ENCODE peak calls at places on chromosomes 6 and 20, in seven cellular contexts. One of them, this sample, is unnamed.

GRCh38 chr6:138970856-138971425 is 17.1 kb downstream of the REPS1 start:
- DNase-seq in non-pigmented ciliary epithelial cell: peak
- DNase-seq in choroid plexus epithelial cell: peak
- DNase-seq in HCEC 1CT: peak
- DNase-seq in stimulated activated CD4-positive, alpha-beta T cell treated with anti-CD3 and anti-CD28 coated beads, Interleukin-12 subunit alpha, Interleukin-12 subunit beta, amount 100 ng/mL, for 24 hours: no peak
- DNase-seq in NCI-H1092: no peak
- DNase-seq in NCI-H524: no peak
- DNase-seq in this sample: no peak

GRCh38 chr6:126312013-126312665 is 27.8 kb upstream of the CENPW start:
- DNase-seq in NCI-H524: no peak
- DNase-seq in choroid plexus epithelial cell: peak
- DNase-seq in stimulated activated CD4-positive, alpha-beta T cell treated with anti-CD3 and anti-CD28 coated beads, Interleukin-12 subunit alpha, Interleukin-12 subunit beta, amount 100 ng/mL, for 24 hours: no peak
- DNase-seq in HCEC 1CT: peak
- DNase-seq in NCI-H1092: no peak
- DNase-seq in non-pigmented ciliary epithelial cell: no peak
- DNase-seq in this sample: no peak

GRCh38 chr20:62635852-62636251 is 6.5 kb upstream of the SLCO4A1 start:
- DNase-seq in NCI-H524: no peak
- DNase-seq in non-pigmented ciliary epithelial cell: no peak
- DNase-seq in HCEC 1CT: no peak
- DNase-seq in choroid plexus epithelial cell: no peak
- DNase-seq in NCI-H1092: no peak
- DNase-seq in stimulated activated CD4-positive, alpha-beta T cell treated with anti-CD3 and anti-CD28 coated beads, Interleukin-12 subunit alpha, Interleukin-12 subunit beta, amount 100 ng/mL, for 24 hours: no peak
- DNase-seq in this sample: no peak

GRCh38 chr6:53718597-53719460 is 53.3 kb upstream of the KLHL31 start:
- DNase-seq in non-pigmented ciliary epithelial cell: no peak
- DNase-seq in NCI-H1092: peak
- DNase-seq in choroid plexus epithelial cell: peak
- DNase-seq in NCI-H524: peak
- DNase-seq in HCEC 1CT: peak
- DNase-seq in stimulated activated CD4-positive, alpha-beta T cell treated with anti-CD3 and anti-CD28 coated beads, Interleukin-12 subunit alpha, Interleukin-12 subunit beta, amount 100 ng/mL, for 24 hours: no peak
- DNase-seq in this sample: peak

GRCh38 chr6:4732691-4733315 is 43.4 kb upstream of the CDYL start:
- DNase-seq in choroid plexus epithelial cell: peak
- DNase-seq in NCI-H524: no peak
- DNase-seq in HCEC 1CT: peak
- DNase-seq in NCI-H1092: no peak
- DNase-seq in stimulated activated CD4-positive, alpha-beta T cell treated with anti-CD3 and anti-CD28 coated beads, Interleukin-12 subunit alpha, Interleukin-12 subunit beta, amount 100 ng/mL, for 24 hours: no peak
- DNase-seq in non-pigmented ciliary epithelial cell: peak
- DNase-seq in this sample: no peak

GRCh38 chr6:42449917-42450313 is 1.8 kb downstream of the TRERF1 start:
- DNase-seq in stimulated activated CD4-positive, alpha-beta T cell treated with anti-CD3 and anti-CD28 coated beads, Interleukin-12 subunit alpha, Interleukin-12 subunit beta, amount 100 ng/mL, for 24 hours: no peak
- DNase-seq in HCEC 1CT: no peak
- DNase-seq in NCI-H524: no peak
- DNase-seq in choroid plexus epithelial cell: peak
- DNase-seq in non-pigmented ciliary epithelial cell: no peak
- DNase-seq in NCI-H1092: no peak
- DNase-seq in this sample: peak

GRCh38 chr6:71294121-71294523 is 5.5 kb downstream of the OGFRL1 start:
- DNase-seq in HCEC 1CT: peak
- DNase-seq in choroid plexus epithelial cell: peak
- DNase-seq in non-pigmented ciliary epithelial cell: peak
- DNase-seq in NCI-H1092: no peak
- DNase-seq in NCI-H524: no peak
- DNase-seq in stimulated activated CD4-positive, alpha-beta T cell treated with anti-CD3 and anti-CD28 coated beads, Interleukin-12 subunit alpha, Interleukin-12 subunit beta, amount 100 ng/mL, for 24 hours: no peak
- DNase-seq in this sample: no peak

GRCh38 chr20:51077601-51078000 is 54.7 kb upstream of the KCNG1 start:
- DNase-seq in choroid plexus epithelial cell: no peak
- DNase-seq in HCEC 1CT: no peak
- DNase-seq in NCI-H1092: no peak
- DNase-seq in stimulated activated CD4-positive, alpha-beta T cell treated with anti-CD3 and anti-CD28 coated beads, Interleukin-12 subunit alpha, Interleukin-12 subunit beta, amount 100 ng/mL, for 24 hours: no peak
- DNase-seq in NCI-H524: no peak
- DNase-seq in non-pigmented ciliary epithelial cell: no peak
- DNase-seq in this sample: no peak

GRCh38 chr20:11867286-11867921 is 50.3 kb upstream of the BTBD3 start:
- DNase-seq in HCEC 1CT: no peak
- DNase-seq in stimulated activated CD4-positive, alpha-beta T cell treated with anti-CD3 and anti-CD28 coated beads, Interleukin-12 subunit alpha, Interleukin-12 subunit beta, amount 100 ng/mL, for 24 hours: no peak
- DNase-seq in NCI-H524: no peak
- DNase-seq in non-pigmented ciliary epithelial cell: no peak
- DNase-seq in choroid plexus epithelial cell: peak
- DNase-seq in NCI-H1092: no peak
- DNase-seq in this sample: no peak

GRCh38 chr6:40803897-40804702 is 216.9 kb upstream of the LRFN2 start:
- DNase-seq in non-pigmented ciliary epithelial cell: no peak
- DNase-seq in stimulated activated CD4-positive, alpha-beta T cell treated with anti-CD3 and anti-CD28 coated beads, Interleukin-12 subunit alpha, Interleukin-12 subunit beta, amount 100 ng/mL, for 24 hours: no peak
- DNase-seq in HCEC 1CT: no peak
- DNase-seq in NCI-H1092: no peak
- DNase-seq in choroid plexus epithelial cell: no peak
- DNase-seq in NCI-H524: no peak
- DNase-seq in this sample: peak

GRCh38 chr6:4316867-4317400 is 181.6 kb upstream of the ECI2 start:
- DNase-seq in choroid plexus epithelial cell: peak
- DNase-seq in stimulated activated CD4-positive, alpha-beta T cell treated with anti-CD3 and anti-CD28 coated beads, Interleukin-12 subunit alpha, Interleukin-12 subunit beta, amount 100 ng/mL, for 24 hours: no peak
- DNase-seq in NCI-H1092: no peak
- DNase-seq in HCEC 1CT: peak
- DNase-seq in non-pigmented ciliary epithelial cell: peak
- DNase-seq in NCI-H524: no peak
- DNase-seq in this sample: no peak

GRCh38 chr20:4585758-4586157 is 136.0 kb upstream of the PRND start:
- DNase-seq in stimulated activated CD4-positive, alpha-beta T cell treated with anti-CD3 and anti-CD28 coated beads, Interleukin-12 subunit alpha, Interleukin-12 subunit beta, amount 100 ng/mL, for 24 hours: no peak
- DNase-seq in non-pigmented ciliary epithelial cell: no peak
- DNase-seq in NCI-H1092: no peak
- DNase-seq in NCI-H524: no peak
- DNase-seq in choroid plexus epithelial cell: no peak
- DNase-seq in HCEC 1CT: no peak
- DNase-seq in this sample: no peak

GRCh38 chr6:48928937-48929336 is 534.1 kb downstream of the MMUT start:
- DNase-seq in non-pigmented ciliary epithelial cell: no peak
- DNase-seq in NCI-H1092: no peak
- DNase-seq in choroid plexus epithelial cell: peak
- DNase-seq in NCI-H524: no peak
- DNase-seq in stimulated activated CD4-positive, alpha-beta T cell treated with anti-CD3 and anti-CD28 coated beads, Interleukin-12 subunit alpha, Interleukin-12 subunit beta, amount 100 ng/mL, for 24 hours: no peak
- DNase-seq in HCEC 1CT: no peak
- DNase-seq in this sample: no peak

GRCh38 chr6:85920782-85921181 is 278.1 kb upstream of the SYNCRIP start:
- DNase-seq in HCEC 1CT: no peak
- DNase-seq in non-pigmented ciliary epithelial cell: no peak
- DNase-seq in NCI-H1092: peak
- DNase-seq in choroid plexus epithelial cell: no peak
- DNase-seq in stimulated activated CD4-positive, alpha-beta T cell treated with anti-CD3 and anti-CD28 coated beads, Interleukin-12 subunit alpha, Interleukin-12 subunit beta, amount 100 ng/mL, for 24 hours: no peak
- DNase-seq in NCI-H524: no peak
- DNase-seq in this sample: peak

GRCh38 chr6:43916924-43917877 is 147.2 kb downstream of the VEGFA start:
- DNase-seq in non-pigmented ciliary epithelial cell: no peak
- DNase-seq in HCEC 1CT: peak
- DNase-seq in choroid plexus epithelial cell: peak
- DNase-seq in stimulated activated CD4-positive, alpha-beta T cell treated with anti-CD3 and anti-CD28 coated beads, Interleukin-12 subunit alpha, Interleukin-12 subunit beta, amount 100 ng/mL, for 24 hours: no peak
- DNase-seq in NCI-H1092: no peak
- DNase-seq in NCI-H524: no peak
- DNase-seq in this sample: no peak

GRCh38 chr20:25280574-25281535 is 33.0 kb downstream of the PYGB start:
- DNase-seq in NCI-H524: no peak
- DNase-seq in non-pigmented ciliary epithelial cell: no peak
- DNase-seq in stimulated activated CD4-positive, alpha-beta T cell treated with anti-CD3 and anti-CD28 coated beads, Interleukin-12 subunit alpha, Interleukin-12 subunit beta, amount 100 ng/mL, for 24 hours: no peak
- DNase-seq in choroid plexus epithelial cell: no peak
- DNase-seq in NCI-H1092: no peak
- DNase-seq in HCEC 1CT: no peak
- DNase-seq in this sample: no peak

GRCh38 chr6:19319005-19319404 is 518.2 kb upstream of the ID4 start:
- DNase-seq in non-pigmented ciliary epithelial cell: no peak
- DNase-seq in choroid plexus epithelial cell: no peak
- DNase-seq in NCI-H1092: no peak
- DNase-seq in stimulated activated CD4-positive, alpha-beta T cell treated with anti-CD3 and anti-CD28 coated beads, Interleukin-12 subunit alpha, Interleukin-12 subunit beta, amount 100 ng/mL, for 24 hours: no peak
- DNase-seq in HCEC 1CT: no peak
- DNase-seq in NCI-H524: no peak
- DNase-seq in this sample: no peak

GRCh38 chr20:46021361-46022359 is 7.4 kb upstream of the SLC12A5 start:
- DNase-seq in choroid plexus epithelial cell: no peak
- DNase-seq in NCI-H1092: peak
- DNase-seq in HCEC 1CT: no peak
- DNase-seq in non-pigmented ciliary epithelial cell: no peak
- DNase-seq in stimulated activated CD4-positive, alpha-beta T cell treated with anti-CD3 and anti-CD28 coated beads, Interleukin-12 subunit alpha, Interleukin-12 subunit beta, amount 100 ng/mL, for 24 hours: peak
- DNase-seq in NCI-H524: peak
- DNase-seq in this sample: peak

GRCh38 chr6:141291322-141291721 is 841.4 kb upstream of the GJE1 start:
- DNase-seq in stimulated activated CD4-positive, alpha-beta T cell treated with anti-CD3 and anti-CD28 coated beads, Interleukin-12 subunit alpha, Interleukin-12 subunit beta, amount 100 ng/mL, for 24 hours: no peak
- DNase-seq in non-pigmented ciliary epithelial cell: no peak
- DNase-seq in NCI-H524: no peak
- DNase-seq in HCEC 1CT: no peak
- DNase-seq in choroid plexus epithelial cell: no peak
- DNase-seq in NCI-H1092: no peak
- DNase-seq in this sample: no peak

GRCh38 chr20:1177680-1178079 is 7.1 kb downstream of the TMEM74B start:
- DNase-seq in choroid plexus epithelial cell: peak
- DNase-seq in stimulated activated CD4-positive, alpha-beta T cell treated with anti-CD3 and anti-CD28 coated beads, Interleukin-12 subunit alpha, Interleukin-12 subunit beta, amount 100 ng/mL, for 24 hours: no peak
- DNase-seq in NCI-H1092: no peak
- DNase-seq in NCI-H524: no peak
- DNase-seq in non-pigmented ciliary epithelial cell: no peak
- DNase-seq in HCEC 1CT: peak
- DNase-seq in this sample: no peak

GRCh38 chr20:41029150-41029872 is 689 bp downstream of the TOP1 start:
- DNase-seq in stimulated activated CD4-positive, alpha-beta T cell treated with anti-CD3 and anti-CD28 coated beads, Interleukin-12 subunit alpha, Interleukin-12 subunit beta, amount 100 ng/mL, for 24 hours: peak
- DNase-seq in non-pigmented ciliary epithelial cell: no peak
- DNase-seq in HCEC 1CT: no peak
- DNase-seq in NCI-H1092: no peak
- DNase-seq in choroid plexus epithelial cell: no peak
- DNase-seq in NCI-H524: peak
- DNase-seq in this sample: peak

GRCh38 chr20:34978092-34978744 is 22.6 kb downstream of the MYH7B start:
- DNase-seq in NCI-H1092: no peak
- DNase-seq in stimulated activated CD4-positive, alpha-beta T cell treated with anti-CD3 and anti-CD28 coated beads, Interleukin-12 subunit alpha, Interleukin-12 subunit beta, amount 100 ng/mL, for 24 hours: no peak
- DNase-seq in NCI-H524: no peak
- DNase-seq in HCEC 1CT: no peak
- DNase-seq in non-pigmented ciliary epithelial cell: no peak
- DNase-seq in choroid plexus epithelial cell: no peak
- DNase-seq in this sample: no peak

GRCh38 chr20:51553897-51554504 is 11.5 kb upstream of the NFATC2 start:
- DNase-seq in non-pigmented ciliary epithelial cell: no peak
- DNase-seq in NCI-H1092: no peak
- DNase-seq in stimulated activated CD4-positive, alpha-beta T cell treated with anti-CD3 and anti-CD28 coated beads, Interleukin-12 subunit alpha, Interleukin-12 subunit beta, amount 100 ng/mL, for 24 hours: no peak
- DNase-seq in HCEC 1CT: peak
- DNase-seq in NCI-H524: no peak
- DNase-seq in choroid plexus epithelial cell: peak
- DNase-seq in this sample: no peak

GRCh38 chr6:111761783-111762312 is 111.4 kb downstream of the FYN start:
- DNase-seq in non-pigmented ciliary epithelial cell: no peak
- DNase-seq in NCI-H1092: no peak
- DNase-seq in HCEC 1CT: no peak
- DNase-seq in stimulated activated CD4-positive, alpha-beta T cell treated with anti-CD3 and anti-CD28 coated beads, Interleukin-12 subunit alpha, Interleukin-12 subunit beta, amount 100 ng/mL, for 24 hours: no peak
- DNase-seq in choroid plexus epithelial cell: peak
- DNase-seq in NCI-H524: no peak
- DNase-seq in this sample: peak

GRCh38 chr6:52994789-52995078 is 350 bp downstream of the GSTA4 start:
- DNase-seq in NCI-H1092: peak
- DNase-seq in NCI-H524: peak
- DNase-seq in stimulated activated CD4-positive, alpha-beta T cell treated with anti-CD3 and anti-CD28 coated beads, Interleukin-12 subunit alpha, Interleukin-12 subunit beta, amount 100 ng/mL, for 24 hours: peak
- DNase-seq in non-pigmented ciliary epithelial cell: no peak
- DNase-seq in choroid plexus epithelial cell: no peak
- DNase-seq in HCEC 1CT: no peak
- DNase-seq in this sample: no peak

GRCh38 chr6:126661646-126662045 is 321.7 kb downstream of the CENPW start:
- DNase-seq in HCEC 1CT: peak
- DNase-seq in choroid plexus epithelial cell: peak
- DNase-seq in non-pigmented ciliary epithelial cell: peak
- DNase-seq in stimulated activated CD4-positive, alpha-beta T cell treated with anti-CD3 and anti-CD28 coated beads, Interleukin-12 subunit alpha, Interleukin-12 subunit beta, amount 100 ng/mL, for 24 hours: no peak
- DNase-seq in NCI-H1092: no peak
- DNase-seq in NCI-H524: no peak
- DNase-seq in this sample: no peak

GRCh38 chr6:47690791-47691190 is 7.6 kb upstream of the ADGRF4 start:
- DNase-seq in non-pigmented ciliary epithelial cell: no peak
- DNase-seq in choroid plexus epithelial cell: no peak
- DNase-seq in NCI-H524: peak
- DNase-seq in HCEC 1CT: no peak
- DNase-seq in NCI-H1092: peak
- DNase-seq in stimulated activated CD4-positive, alpha-beta T cell treated with anti-CD3 and anti-CD28 coated beads, Interleukin-12 subunit alpha, Interleukin-12 subunit beta, amount 100 ng/mL, for 24 hours: no peak
- DNase-seq in this sample: no peak

GRCh38 chr6:11921017-11921438 is 91.1 kb upstream of the HIVEP1 start:
- DNase-seq in non-pigmented ciliary epithelial cell: peak
- DNase-seq in NCI-H524: no peak
- DNase-seq in NCI-H1092: no peak
- DNase-seq in choroid plexus epithelial cell: peak
- DNase-seq in HCEC 1CT: peak
- DNase-seq in stimulated activated CD4-positive, alpha-beta T cell treated with anti-CD3 and anti-CD28 coated beads, Interleukin-12 subunit alpha, Interleukin-12 subunit beta, amount 100 ng/mL, for 24 hours: no peak
- DNase-seq in this sample: no peak

GRCh38 chr6:158092806-158093205 is 75.3 kb downstream of the SERAC1 start:
- DNase-seq in NCI-H1092: no peak
- DNase-seq in stimulated activated CD4-positive, alpha-beta T cell treated with anti-CD3 and anti-CD28 coated beads, Interleukin-12 subunit alpha, Interleukin-12 subunit beta, amount 100 ng/mL, for 24 hours: no peak
- DNase-seq in choroid plexus epithelial cell: no peak
- DNase-seq in NCI-H524: no peak
- DNase-seq in non-pigmented ciliary epithelial cell: no peak
- DNase-seq in HCEC 1CT: no peak
- DNase-seq in this sample: no peak

GRCh38 chr6:12848969-12849368 is 132.4 kb downstream of the PHACTR1 start:
- DNase-seq in NCI-H524: no peak
- DNase-seq in choroid plexus epithelial cell: no peak
- DNase-seq in non-pigmented ciliary epithelial cell: no peak
- DNase-seq in stimulated activated CD4-positive, alpha-beta T cell treated with anti-CD3 and anti-CD28 coated beads, Interleukin-12 subunit alpha, Interleukin-12 subunit beta, amount 100 ng/mL, for 24 hours: no peak
- DNase-seq in NCI-H1092: no peak
- DNase-seq in HCEC 1CT: no peak
- DNase-seq in this sample: no peak

GRCh38 chr20:55353206-55353605 is 652.1 kb downstream of the CBLN4 start:
- DNase-seq in NCI-H1092: no peak
- DNase-seq in non-pigmented ciliary epithelial cell: no peak
- DNase-seq in choroid plexus epithelial cell: no peak
- DNase-seq in HCEC 1CT: no peak
- DNase-seq in stimulated activated CD4-positive, alpha-beta T cell treated with anti-CD3 and anti-CD28 coated beads, Interleukin-12 subunit alpha, Interleukin-12 subunit beta, amount 100 ng/mL, for 24 hours: no peak
- DNase-seq in NCI-H524: no peak
- DNase-seq in this sample: no peak

GRCh38 chr20:46423882-46424482 is 17.6 kb upstream of the ELMO2 start:
- DNase-seq in HCEC 1CT: no peak
- DNase-seq in non-pigmented ciliary epithelial cell: no peak
- DNase-seq in choroid plexus epithelial cell: no peak
- DNase-seq in NCI-H524: no peak
- DNase-seq in stimulated activated CD4-positive, alpha-beta T cell treated with anti-CD3 and anti-CD28 coated beads, Interleukin-12 subunit alpha, Interleukin-12 subunit beta, amount 100 ng/mL, for 24 hours: no peak
- DNase-seq in NCI-H1092: no peak
- DNase-seq in this sample: no peak

GRCh38 chr20:1567392-1568165 is 10.1 kb upstream of the SIRPD start:
- DNase-seq in non-pigmented ciliary epithelial cell: no peak
- DNase-seq in HCEC 1CT: peak
- DNase-seq in NCI-H524: no peak
- DNase-seq in stimulated activated CD4-positive, alpha-beta T cell treated with anti-CD3 and anti-CD28 coated beads, Interleukin-12 subunit alpha, Interleukin-12 subunit beta, amount 100 ng/mL, for 24 hours: no peak
- DNase-seq in NCI-H1092: no peak
- DNase-seq in choroid plexus epithelial cell: peak
- DNase-seq in this sample: no peak

GRCh38 chr6:43851204-43851855 is 81.3 kb downstream of the VEGFA start:
- DNase-seq in NCI-H1092: no peak
- DNase-seq in HCEC 1CT: peak
- DNase-seq in non-pigmented ciliary epithelial cell: peak
- DNase-seq in NCI-H524: no peak
- DNase-seq in choroid plexus epithelial cell: peak
- DNase-seq in stimulated activated CD4-positive, alpha-beta T cell treated with anti-CD3 and anti-CD28 coated beads, Interleukin-12 subunit alpha, Interleukin-12 subunit beta, amount 100 ng/mL, for 24 hours: no peak
- DNase-seq in this sample: no peak